ENCODE peak calls at places on chromosomes 12 and 14, in four cellular contexts. Z is small intestine, G is aorta, F is fibroblast of villous mesenchyme. E is an unnamed sample.

GRCh38 chr14:94469261-94469660 is 6.7 kb downstream of the SERPINA9 start:
- DNase-seq in F (no peak), G (no peak), Z (no peak), E (no peak)

GRCh38 chr14:30142216-30142615 is 214.6 kb upstream of the PRKD1 start:
- DNase-seq in F (no peak), G (no peak), Z (no peak), E (no peak)

GRCh38 chr14:88737245-88737644 is 55.5 kb downstream of the EML5 start:
- DNase-seq in Z (no peak), F (no peak), G (no peak), E (no peak)

GRCh38 chr14:70827366-70828151 is 18.2 kb upstream of the MAP3K9 start:
- DNase-seq in Z (peak), F (no peak), G (no peak), E (peak)

GRCh38 chr12:105444050-105444808 is 113.7 kb downstream of the C12orf75 start:
- DNase-seq in Z (no peak), F (peak), G (no peak), E (no peak)

GRCh38 chr14:44531648-44532047 is 24.6 kb upstream of the FSCB start:
- DNase-seq in Z (no peak), F (no peak), G (no peak), E (no peak)

GRCh38 chr12:25388216-25388615 is 137.5 kb upstream of the KRAS start:
- DNase-seq in G (no peak), Z (peak), F (no peak), E (no peak)

GRCh38 chr14:85701116-85701515 is 171.2 kb downstream of the FLRT2 start:
- DNase-seq in Z (no peak), G (no peak), F (no peak), E (no peak)

GRCh38 chr12:90543393-90543792 is 411.6 kb downstream of the CCER1 start:
- DNase-seq in Z (no peak), F (no peak), G (no peak), E (no peak)

GRCh38 chr14:99596071-99596627 is 7.9 kb downstream of the CCDC85C start:
- DNase-seq in F (no peak), G (no peak), Z (peak), E (no peak)

GRCh38 chr14:105397350-105397931 is 897 bp upstream of the TEX22 start:
- DNase-seq in F (no peak), G (peak), Z (no peak), E (no peak)

GRCh38 chr12:67452119-67452805 is 183.1 kb downstream of the CAND1 start:
- DNase-seq in F (no peak), G (no peak), Z (no peak), E (no peak)

GRCh38 chr12:2960996-2961616 is 1.9 kb downstream of the TEAD4 start:
- DNase-seq in F (no peak), G (no peak), Z (no peak), E (no peak)

GRCh38 chr14:68627868-68628604 is 164.8 kb downstream of the ZFP36L1 start:
- DNase-seq in G (peak), F (no peak), Z (peak), E (no peak)

GRCh38 chr12:124545508-124546418 is 21.6 kb downstream of the NCOR2 start:
- DNase-seq in F (peak), G (peak), Z (no peak), E (peak)

GRCh38 chr14:73295198-73295796 is 58.0 kb downstream of the PAPLN start:
- DNase-seq in G (no peak), Z (peak), F (peak), E (no peak)

GRCh38 chr14:92207928-92208265 is 86.1 kb downstream of the CPSF2 start:
- DNase-seq in Z (no peak), G (no peak), F (no peak), E (no peak)

GRCh38 chr12:22856120-22856699 is 231.2 kb downstream of the ETNK1 start:
- DNase-seq in F (peak), Z (peak), G (no peak), E (no peak)

GRCh38 chr12:31019561-31020308 is 53.9 kb upstream of the DDX11 start:
- DNase-seq in F (no peak), Z (no peak), G (no peak), E (no peak)

GRCh38 chr12:64912501-64912900 is 88.1 kb downstream of the TBC1D30 start:
- DNase-seq in F (no peak), Z (no peak), G (no peak), E (peak)

GRCh38 chr12:116164976-116165425 is 112.5 kb downstream of the MED13L start:
- DNase-seq in Z (no peak), F (peak), G (no peak), E (no peak)

GRCh38 chr14:104876251-104876699 is 11.2 kb downstream of the CEP170B start:
- DNase-seq in G (no peak), Z (peak), F (peak), E (no peak)

GRCh38 chr12:96192926-96193573 is 1.1 kb upstream of the ELK3 start:
- DNase-seq in G (no peak), Z (no peak), F (no peak), E (no peak)

GRCh38 chr12:131896811-131897270 is 2.4 kb downstream of the ULK1 start:
- DNase-seq in G (peak), F (no peak), Z (no peak), E (peak)
- H3K4me3 ChIP-seq in G (no peak), F (peak), Z (peak), E (peak)

DNA sequence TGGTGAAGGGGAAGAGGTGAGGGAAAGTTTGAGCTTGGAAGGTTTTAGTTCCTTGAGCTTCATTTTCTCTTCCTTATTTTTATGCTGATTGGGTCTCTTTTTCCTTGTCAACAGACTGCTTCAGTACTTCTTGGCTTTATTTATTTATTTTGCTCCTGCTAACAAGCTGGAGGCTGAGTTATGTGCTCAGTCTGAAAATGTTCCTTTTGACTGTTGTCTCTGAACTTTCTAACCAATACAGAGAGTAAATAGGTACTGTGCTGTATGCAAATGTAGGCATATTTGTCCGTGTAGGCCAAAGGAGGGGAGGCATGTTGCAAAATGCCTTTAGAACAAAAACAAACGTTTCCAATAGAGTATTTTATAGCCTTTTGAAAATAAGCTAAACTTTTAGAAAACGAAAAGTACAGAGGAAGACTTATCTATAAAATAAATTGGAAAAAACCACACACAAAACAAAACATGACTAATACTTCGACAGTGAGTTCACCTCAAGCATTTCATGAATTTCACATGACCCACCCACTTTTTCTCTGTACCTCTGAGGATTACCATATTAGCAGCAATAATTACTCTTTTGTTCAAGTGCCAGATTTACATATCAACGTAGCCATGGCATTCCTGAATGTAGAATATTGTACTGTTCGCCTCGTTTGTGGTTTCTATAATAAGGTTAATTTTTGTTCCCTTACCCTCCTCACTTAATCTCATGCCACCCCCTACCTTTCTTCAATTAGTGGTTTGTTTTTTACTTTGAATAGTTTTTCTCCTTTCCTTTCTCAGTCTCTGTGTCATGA is 4.7 kb upstream of the CREBL2 start:
- DNase-seq in G (no peak), F (peak), Z (no peak), E (no peak)
- H3K4me3 ChIP-seq in G (no peak), F (no peak), Z (no peak), E (no peak)

GRCh38 chr14:23697689-23698088 is 61.5 kb downstream of the DHRS2 start:
- DNase-seq in F (no peak), G (no peak), Z (no peak), E (no peak)

GRCh38 chr14:23694085-23694975 is 58.2 kb downstream of the DHRS2 start:
- DNase-seq in Z (no peak), F (peak), G (no peak), E (no peak)

GRCh38 chr14:23695220-23695999 is 59.2 kb downstream of the DHRS2 start:
- DNase-seq in F (no peak), Z (peak), G (no peak), E (no peak)

GRCh38 chr14:23693252-23693775 is 57.1 kb downstream of the DHRS2 start:
- DNase-seq in G (no peak), F (no peak), Z (no peak), E (no peak)

GRCh38 chr14:23696706-23697239 is 60.6 kb downstream of the DHRS2 start:
- DNase-seq in F (no peak), Z (no peak), G (no peak), E (no peak)
- H3K4me3 ChIP-seq in F (no peak), Z (no peak), G (no peak), E (no peak)

GRCh38 chr14:52949249-52949648 is 1.6 kb downstream of the FERMT2 start:
- DNase-seq in Z (no peak), F (no peak), G (no peak), E (no peak)

GRCh38 chr14:52950410-52950897 is 396 bp downstream of the FERMT2 start:
- DNase-seq in G (peak), Z (peak), F (peak), E (peak)

GRCh38 chr14:52948836-52949235 is 2.0 kb downstream of the FERMT2 start:
- DNase-seq in Z (no peak), F (no peak), G (no peak), E (no peak)

GRCh38 chr14:52949711-52950409 is 990 bp downstream of the FERMT2 start:
- DNase-seq in Z (no peak), G (no peak), F (peak), E (peak)

GRCh38 chr14:52948039-52948438 is 2.8 kb downstream of the FERMT2 start:
- DNase-seq in F (no peak), Z (no peak), G (no peak), E (no peak)
- H3K4me3 ChIP-seq in F (peak), Z (no peak), G (peak), E (peak)

DNA sequence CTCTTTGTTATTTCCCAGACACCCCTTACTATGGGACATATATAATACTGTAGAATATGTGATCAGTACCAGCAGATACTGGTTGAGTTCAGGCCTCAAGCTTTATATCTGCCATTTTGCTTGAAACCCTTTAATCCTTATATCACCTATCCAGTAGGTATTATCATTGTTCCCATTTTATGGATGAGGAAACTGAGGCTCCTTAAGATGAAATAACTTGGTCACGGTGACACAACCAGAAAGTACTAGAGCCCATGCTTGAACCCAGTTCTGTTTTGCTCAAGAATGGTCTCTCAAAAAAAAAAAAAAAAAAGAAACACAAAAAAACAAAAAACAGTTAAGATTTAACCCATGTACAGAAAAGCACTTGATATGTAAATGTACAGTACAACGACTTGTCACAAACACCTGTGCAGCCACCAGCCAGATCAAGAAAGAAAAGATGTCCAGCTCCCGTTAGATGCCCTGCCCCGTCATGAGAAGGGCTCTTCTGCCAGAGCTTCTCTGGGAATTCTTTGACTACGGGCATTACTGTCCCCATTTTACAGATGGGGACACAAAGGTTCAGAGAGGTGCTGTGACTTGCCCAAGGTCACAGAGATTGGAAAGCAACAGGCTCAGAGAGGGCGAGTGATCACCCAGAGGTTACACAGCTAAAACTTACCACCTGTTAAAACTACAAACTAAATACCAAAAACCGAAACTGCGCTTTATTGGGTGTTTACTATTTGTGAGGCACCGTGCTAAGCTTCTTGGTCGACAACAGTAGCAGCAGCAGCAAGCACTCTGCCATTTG is 669 bp upstream of the WSCD2 start:
- DNase-seq in F (no peak), Z (no peak), G (no peak), E (no peak)
- H3K4me3 ChIP-seq in F (no peak), Z (no peak), G (no peak), E (no peak)

E was measured in MG63.